ENCODE peak calls at places on chromosomes 2 and 18, in five cellular contexts. C, O, J, M and G are unnamed samples.

GRCh38 chr18:48948112-48949050 is 2.4 kb downstream of the SMAD7 start:
- DNase-seq in C (peak), O (peak), J (no peak), M (peak), G (no peak)

GRCh38 chr2:1992280-1992679 is 248.0 kb upstream of the PXDN start:
- DNase-seq in C (no peak), O (no peak), J (no peak), M (no peak), G (no peak)

GRCh38 chr2:231287696-231288095 is 89.3 kb downstream of the ARMC9 start:
- DNase-seq in C (no peak), O (no peak), J (no peak), M (no peak), G (no peak)

GRCh38 chr2:207337234-207338219 is 171.8 kb upstream of the KLF7 start:
- DNase-seq in C (no peak), O (no peak), J (no peak), M (no peak), G (no peak)

GRCh38 chr2:128520340-128520739 is 201.7 kb upstream of the HS6ST1 start:
- DNase-seq in C (no peak), O (no peak), J (no peak), M (no peak), G (no peak)

GRCh38 chr2:202555354-202555753 is 79.4 kb upstream of the FAM117B start:
- DNase-seq in C (no peak), O (no peak), J (no peak), M (no peak), G (no peak)

GRCh38 chr2:63654959-63655358 is 66.2 kb downstream of the MDH1 start:
- DNase-seq in C (no peak), O (no peak), J (no peak), M (no peak), G (no peak)

GRCh38 chr2:224432003-224432574 is 30.2 kb upstream of the FAM124B start:
- DNase-seq in C (no peak), O (no peak), J (no peak), M (no peak), G (no peak)

GRCh38 chr18:46343940-46344372 is 239.8 kb downstream of the HAUS1 start:
- DNase-seq in C (no peak), O (no peak), J (no peak), M (peak), G (no peak)

GRCh38 chr2:45269149-45269793 is 260.0 kb upstream of the SIX2 start:
- DNase-seq in C (no peak), O (no peak), J (no peak), M (no peak), G (no peak)

GRCh38 chr2:232525796-232526195 is at the start of gene CHRND:
- DNase-seq in C (peak), O (peak), J (no peak), M (no peak), G (peak)
- H3K4me3 ChIP-seq in C (no peak), O (no peak), J (no peak), M (no peak), G (no peak)

GRCh38 chr18:21834301-21834660 is 93.7 kb downstream of the MIB1 start:
- DNase-seq in C (no peak), O (no peak), J (no peak), M (no peak), G (no peak)
- H3K4me3 ChIP-seq in C (no peak), O (no peak), J (no peak), M (no peak), G (no peak)

DNA sequence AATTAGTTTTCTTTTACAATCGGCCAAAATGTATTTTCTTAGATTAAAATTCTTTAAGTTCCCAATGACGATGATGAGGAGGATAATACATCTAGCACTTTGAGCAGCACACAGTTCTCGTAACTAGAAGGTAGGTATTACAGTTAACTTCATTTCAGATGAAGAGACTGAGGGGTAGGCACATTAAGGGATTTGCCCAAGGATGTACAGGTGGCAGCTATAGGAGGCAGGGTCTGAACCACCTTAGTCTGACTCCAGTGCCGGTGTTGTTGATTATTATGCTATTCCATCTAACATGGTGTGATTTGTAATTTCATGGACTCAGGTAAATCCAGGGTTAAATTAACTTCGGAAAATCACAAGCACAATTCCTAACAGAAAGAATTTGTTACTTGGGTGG is 1.1 kb downstream of the CD28 start:
- DNase-seq in C (no peak), O (no peak), J (no peak), M (no peak), G (no peak)
- H3K4me3 ChIP-seq in C (no peak), O (no peak), J (no peak), M (no peak), G (peak)

DNA sequence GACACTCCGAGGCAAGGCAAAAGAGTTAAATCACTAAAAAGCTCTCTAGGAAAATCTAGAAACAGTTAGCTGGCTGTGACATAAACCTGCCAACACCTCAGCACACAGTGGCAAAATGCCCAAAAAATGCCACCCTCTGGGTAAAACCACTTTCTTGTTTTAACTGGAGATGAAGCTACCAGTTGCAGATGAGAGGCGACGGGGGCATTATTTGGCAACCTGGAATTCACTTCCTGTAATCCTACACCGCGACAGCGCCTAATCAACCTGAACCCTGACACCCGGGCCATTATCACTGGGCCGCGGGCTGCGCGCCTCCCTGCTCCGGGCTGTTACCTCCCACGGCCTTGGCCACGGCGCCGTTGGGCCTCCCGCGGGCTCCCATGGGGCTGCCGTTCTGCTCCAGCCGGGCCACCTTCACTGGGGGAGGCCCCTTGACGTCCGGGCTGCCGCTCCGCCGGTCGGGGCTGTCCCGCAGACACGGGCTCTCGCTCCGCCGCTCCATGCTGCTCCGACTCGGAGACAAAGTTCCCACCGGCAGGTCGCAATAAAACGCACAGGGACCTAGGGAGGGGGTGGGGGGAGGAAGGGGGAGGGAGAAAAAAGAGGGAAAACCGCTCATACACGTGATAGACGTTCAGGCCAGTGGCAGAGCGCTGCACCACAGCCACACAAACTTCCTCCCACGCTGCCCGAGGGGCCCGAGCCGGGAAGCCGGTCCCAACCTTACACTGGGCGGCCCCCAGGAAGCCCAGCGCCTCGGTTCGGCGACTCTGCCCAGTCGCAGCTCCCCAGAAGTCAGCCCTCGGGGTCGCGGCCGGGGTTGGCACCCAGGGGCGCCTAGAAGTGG is 2.0 kb downstream of the SATB2 start:
- DNase-seq in C (no peak), O (no peak), J (no peak), M (peak), G (peak)
- H3K4me3 ChIP-seq in C (no peak), O (no peak), J (peak), M (peak), G (no peak)

GRCh38 chr2:43062058-43062457 is 164.3 kb downstream of the ZFP36L2 start:
- DNase-seq in C (no peak), O (no peak), J (no peak), M (no peak), G (no peak)
- H3K4me3 ChIP-seq in C (no peak), O (no peak), J (no peak), M (no peak), G (no peak)

DNA sequence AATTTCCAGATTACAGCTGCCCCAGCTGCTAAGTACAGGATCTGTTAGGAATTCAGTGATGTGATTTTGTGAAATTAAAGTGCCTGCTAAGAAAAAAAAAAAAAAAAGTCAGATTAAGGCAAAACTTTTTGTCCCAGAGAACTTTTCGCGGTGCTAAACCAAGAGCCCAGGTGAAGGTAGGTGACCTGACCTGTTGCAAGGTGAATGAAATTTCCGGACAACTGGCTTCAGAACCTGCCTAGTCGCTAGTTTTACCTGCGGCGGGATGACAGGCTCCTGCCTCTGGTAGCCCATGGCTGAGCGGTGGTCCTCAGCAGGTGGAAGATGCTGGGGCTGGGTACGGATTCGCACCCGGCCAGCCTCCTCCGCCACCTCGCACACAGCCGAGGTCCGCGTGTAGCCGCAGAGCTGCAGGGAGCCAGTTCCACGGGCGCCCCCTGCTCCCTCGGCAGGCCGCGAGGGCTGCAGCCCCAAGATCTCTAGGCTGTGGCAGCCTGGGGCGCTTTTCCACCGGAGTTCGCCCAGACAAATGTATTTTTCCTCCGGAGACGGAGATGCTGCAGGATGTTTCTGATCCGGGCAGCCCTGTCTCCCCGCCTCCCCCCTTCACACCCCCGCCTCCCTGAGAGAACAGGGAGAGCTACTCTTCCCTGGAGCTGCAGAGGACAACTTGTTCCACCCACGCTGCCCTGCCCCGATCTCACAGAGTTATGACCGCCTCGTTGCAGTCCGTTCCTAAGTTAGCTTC is at the start of gene SLC38A11:
- DNase-seq in C (peak), O (peak), J (no peak), M (peak), G (no peak)
- H3K4me3 ChIP-seq in C (peak), O (no peak), J (peak), M (peak), G (peak)

DNA sequence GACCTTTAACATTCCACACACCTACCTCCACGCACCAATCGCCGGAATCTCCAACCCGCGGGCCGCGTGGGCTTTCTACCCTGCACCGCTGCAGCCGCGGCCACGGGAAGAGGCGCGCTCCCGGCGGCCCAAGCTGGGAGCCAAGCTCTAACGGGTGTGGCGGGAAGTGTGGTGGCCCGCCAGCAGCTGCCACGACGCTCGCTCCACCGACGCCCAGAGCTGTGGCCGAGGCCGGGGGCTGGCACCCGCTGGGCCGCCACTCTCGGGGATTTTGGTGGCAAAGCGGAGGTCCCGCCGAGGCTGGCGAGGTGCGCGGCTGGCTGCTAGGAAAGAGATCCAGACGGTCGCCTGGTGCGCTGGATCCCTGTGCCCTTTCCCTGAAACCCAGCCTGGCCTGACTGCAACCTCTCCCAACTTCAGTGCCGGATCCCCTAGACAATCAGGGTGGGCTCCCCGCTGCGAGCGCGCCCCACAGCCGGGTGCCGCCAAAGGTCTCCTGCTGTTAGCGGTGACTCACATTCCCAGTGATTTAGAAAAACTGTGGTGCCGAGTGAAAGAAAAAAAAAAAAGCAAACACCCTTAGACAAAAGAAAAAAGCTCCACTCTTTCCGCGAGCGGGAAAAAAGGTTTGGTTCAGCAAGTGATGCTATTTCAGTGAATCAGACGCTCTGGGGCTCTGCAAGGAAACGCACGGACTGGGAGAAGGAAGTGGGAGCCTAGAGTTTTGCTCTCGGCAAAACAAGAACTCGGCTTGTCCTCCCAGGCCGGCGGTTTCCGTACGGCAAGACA is 2.9 kb upstream of the BCL2L11 start:
- DNase-seq in C (no peak), O (no peak), J (no peak), M (peak), G (peak)
- H3K4me3 ChIP-seq in C (peak), O (no peak), J (peak), M (peak), G (peak)

DNA sequence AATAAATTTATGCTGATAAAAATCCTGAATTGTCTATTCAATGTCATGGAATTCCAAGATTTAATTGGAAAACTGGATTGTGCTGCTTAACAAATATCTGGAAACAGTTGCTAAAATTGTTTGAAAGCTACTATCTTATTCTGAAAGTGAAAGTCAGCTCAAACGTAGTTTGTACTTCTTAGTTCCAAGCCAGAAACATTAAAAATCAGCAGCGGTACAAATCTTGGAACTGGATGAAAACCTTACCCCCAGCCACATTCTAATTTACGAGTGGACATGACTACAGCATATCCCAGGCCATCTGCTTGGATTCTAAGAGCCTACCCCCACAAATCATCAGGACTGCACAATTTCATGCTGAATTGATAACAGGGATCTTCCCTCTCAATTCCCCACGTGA is 158.6 kb upstream of the NCKAP5 start:
- DNase-seq in C (no peak), O (no peak), J (no peak), M (no peak), G (no peak)
- H3K4me3 ChIP-seq in C (no peak), O (no peak), J (no peak), M (no peak), G (no peak)

GRCh38 chr2:65137197-65137780 is 7.4 kb upstream of the RAB1A start:
- DNase-seq in C (no peak), O (no peak), J (no peak), M (no peak), G (no peak)
- H3K4me3 ChIP-seq in C (no peak), O (no peak), J (no peak), M (no peak), G (no peak)

GRCh38 chr2:123258864-123259263 is 766.2 kb upstream of the CNTNAP5 start:
- DNase-seq in C (no peak), O (no peak), J (no peak), M (no peak), G (no peak)
- H3K4me3 ChIP-seq in C (no peak), O (no peak), J (no peak), M (no peak), G (no peak)